ENCODE peak calls at places on chromosomes 12 and 14, in nine cellular contexts. I is stimulated activated CD4-positive, alpha-beta T cell treated with anti-CD3 and anti-CD28 coated beads, Interleukin-4, amount 100 ng/mL, for 1 hour; L is Peyer's patch; M is fibroblast of gingiva; A is natural killer cell; U is GM12892; D is activated CD4-positive, alpha-beta T cell treated with anti-CD3 and anti-CD28 coated beads, Interleukin-2, amount 50 U/mL, for 4 hours; H is NCI-H2171 treated with DMSO at 0.1 percent for 48 hours; J is hepatic stellate cell. Q is an unnamed sample.

GRCh38 chr14:45091696-45092095 is 7.8 kb downstream of the PRPF39 start:
- DNase-seq in U (no peak), M (peak; percentile 42), I (no peak), J (no peak), A (no peak), D (no peak), H (no peak), L (no peak), Q (no peak)

GRCh38 chr12:92421042-92421441 is 275.4 kb upstream of the BTG1 start:
- DNase-seq in D (no peak), M (no peak), J (no peak), L (no peak), I (no peak), U (no peak), H (no peak), A (no peak), Q (no peak)

GRCh38 chr14:99586054-99586760 is 17.8 kb downstream of the CCDC85C start:
- DNase-seq in U (no peak), M (no peak), D (no peak), L (no peak), J (no peak), A (no peak), H (no peak), I (no peak), Q (no peak)

GRCh38 chr14:76123426-76124095 is 28.2 kb upstream of the GPATCH2L start:
- DNase-seq in I (no peak), U (no peak), M (no peak), D (no peak), H (no peak), J (no peak), A (no peak), L (peak; percentile 8), Q (no peak)

GRCh38 chr12:6826125-6826733 is 2.0 kb upstream of the P3H3 start:
- DNase-seq in A (no peak), L (no peak), M (no peak), H (no peak), D (no peak), U (no peak), J (no peak), I (no peak), Q (no peak)

GRCh38 chr14:23413681-23414080 is 5.6 kb upstream of the MYH6 start:
- DNase-seq in I (no peak), D (no peak), M (no peak), U (no peak), J (no peak), A (no peak), H (no peak), L (no peak), Q (no peak)

GRCh38 chr14:90846511-90846910 is 30.3 kb upstream of the TTC7B start:
- DNase-seq in A (no peak), J (peak; percentile 62), H (no peak), I (no peak), D (no peak), L (no peak), U (no peak), M (no peak), Q (no peak)

GRCh38 chr12:127149226-127149964 is 1117.6 kb upstream of the TMEM132C start:
- DNase-seq in M (peak; percentile 84), J (no peak), A (no peak), U (no peak), I (no peak), H (no peak), L (no peak), D (no peak), Q (no peak)

GRCh38 chr14:74038015-74038859 is 19.1 kb downstream of the BBOF1 start:
- DNase-seq in M (peak; percentile 36), H (peak; percentile 82), A (no peak), U (no peak), J (peak; percentile 36), I (no peak), L (no peak), D (no peak), Q (peak; percentile 58)

GRCh38 chr12:111244673-111245072 is 124.2 kb downstream of the PHETA1 start:
- DNase-seq in U (no peak), L (no peak), H (no peak), J (no peak), D (no peak), M (no peak), I (no peak), A (no peak), Q (no peak)

GRCh38 chr12:54035561-54036377 is 2.9 kb downstream of the HOXC5 start:
- DNase-seq in A (no peak), M (no peak), I (no peak), D (no peak), J (no peak), U (no peak), L (no peak), H (no peak), Q (no peak)

GRCh38 chr12:97643961-97644360 is 181.4 kb downstream of the RMST start:
- DNase-seq in U (no peak), H (no peak), M (no peak), J (no peak), L (no peak), I (no peak), D (no peak), A (no peak), Q (peak; percentile 11)